ENCODE peak calls at places on chromosome 6, in four cellular contexts. One of them, this sample, is unnamed.
A peak's percentile ranks its signal among the peaks of the same experiment; 100 is the strongest.

GRCh38 chr6:157239148-157239547 is 84.2 kb downstream of the TMEM242 start:
- DNase-seq in HCT116: no peak
- DNase-seq in GM12878: no peak
- DNase-seq in K562: no peak
- DNase-seq in this sample: no peak

GRCh38 chr6:29702519-29703103 is 20.6 kb upstream of the HLA-F start:
- DNase-seq in HCT116: peak; percentile 36
- DNase-seq in GM12878: no peak
- DNase-seq in K562: peak; percentile 81
- DNase-seq in this sample: peak; percentile 99

GRCh38 chr6:30806581-30807183 is 62.3 kb upstream of the IER3 start:
- DNase-seq in HCT116: peak; percentile 78
- DNase-seq in GM12878: no peak
- DNase-seq in K562: no peak
- DNase-seq in this sample: no peak

GRCh38 chr6:1116149-1116548 is 195.7 kb upstream of the FOXQ1 start:
- DNase-seq in HCT116: no peak
- DNase-seq in GM12878: no peak
- DNase-seq in K562: no peak
- DNase-seq in this sample: no peak

GRCh38 chr6:25100288-25100687 is 164.5 kb upstream of the RIPOR2 start:
- DNase-seq in HCT116: no peak
- DNase-seq in GM12878: no peak
- DNase-seq in K562: no peak
- DNase-seq in this sample: no peak

GRCh38 chr6:149864578-149865535 is 698 bp upstream of the LRP11 start:
- DNase-seq in HCT116: no peak
- DNase-seq in GM12878: no peak
- DNase-seq in K562: peak; percentile 70
- DNase-seq in this sample: no peak

GRCh38 chr6:12545837-12546658 is 170.5 kb upstream of the PHACTR1 start:
- DNase-seq in HCT116: peak; percentile 6
- DNase-seq in GM12878: no peak
- DNase-seq in K562: no peak
- DNase-seq in this sample: no peak

GRCh38 chr6:47061631-47062300 is 19.6 kb upstream of the ADGRF1 start:
- DNase-seq in HCT116: no peak
- DNase-seq in GM12878: no peak
- DNase-seq in K562: no peak
- DNase-seq in this sample: no peak

GRCh38 chr6:153790881-153791473 is 248.1 kb upstream of the OPRM1 start:
- DNase-seq in HCT116: peak; percentile 15
- DNase-seq in GM12878: no peak
- DNase-seq in K562: no peak
- DNase-seq in this sample: no peak

GRCh38 chr6:116087437-116088027 is 13.1 kb upstream of the NT5DC1 start:
- DNase-seq in HCT116: no peak
- DNase-seq in GM12878: peak; percentile 92
- DNase-seq in K562: no peak
- DNase-seq in this sample: no peak
- TF ChIP-seq EGR1 in HCT116: no peak
- TF ChIP-seq EGR1 in GM12878: no peak
- TF ChIP-seq EGR1 in K562: no peak
- TF ChIP-seq EGR1 in this sample: no peak

DNA sequence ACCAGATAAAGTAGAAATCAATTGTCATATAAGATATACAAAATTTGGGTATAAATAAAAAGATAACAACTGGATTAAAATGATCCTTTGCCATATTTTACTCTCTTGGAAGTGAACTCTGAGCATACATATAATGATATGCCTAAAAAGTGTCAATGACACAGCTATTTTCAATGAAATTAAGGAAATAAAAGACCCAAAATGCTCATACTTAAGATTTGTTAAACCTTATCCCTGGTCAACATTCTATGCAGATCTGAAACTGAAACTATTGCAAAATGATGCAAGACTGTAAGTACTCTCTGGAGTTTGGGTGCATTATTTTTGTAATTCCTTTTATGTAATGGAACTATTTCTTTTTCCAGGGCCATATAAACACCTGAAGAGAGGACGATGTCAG is 119.0 kb upstream of the SGK1 start:
- DNase-seq in HCT116: no peak
- DNase-seq in GM12878: peak; percentile 8
- DNase-seq in K562: no peak
- DNase-seq in this sample: no peak
- H3K9ac ChIP-seq in HCT116: peak overlapping the region; percentile 29
- H3K9ac ChIP-seq in GM12878: no peak overlapping the region
- H3K9ac ChIP-seq in K562: no peak overlapping the region
- H3K9ac ChIP-seq in this sample: no peak overlapping the region

GRCh38 chr6:46053034-46053933 is 37.6 kb upstream of the CLIC5 start:
- DNase-seq in HCT116: no peak
- DNase-seq in GM12878: no peak
- DNase-seq in K562: no peak
- DNase-seq in this sample: no peak
- TF ChIP-seq EGR1 in HCT116: no peak
- TF ChIP-seq EGR1 in GM12878: no peak
- TF ChIP-seq EGR1 in K562: no peak
- TF ChIP-seq EGR1 in this sample: no peak

GRCh38 chr6:90413867-90414266 is 117.2 kb upstream of the BACH2 start:
- DNase-seq in HCT116: no peak
- DNase-seq in GM12878: no peak
- DNase-seq in K562: no peak
- DNase-seq in this sample: peak; percentile 58
- H3K9ac ChIP-seq in HCT116: no peak overlapping the region
- H3K9ac ChIP-seq in GM12878: no peak overlapping the region
- H3K9ac ChIP-seq in K562: no peak overlapping the region
- H3K9ac ChIP-seq in this sample: no peak overlapping the region

DNA sequence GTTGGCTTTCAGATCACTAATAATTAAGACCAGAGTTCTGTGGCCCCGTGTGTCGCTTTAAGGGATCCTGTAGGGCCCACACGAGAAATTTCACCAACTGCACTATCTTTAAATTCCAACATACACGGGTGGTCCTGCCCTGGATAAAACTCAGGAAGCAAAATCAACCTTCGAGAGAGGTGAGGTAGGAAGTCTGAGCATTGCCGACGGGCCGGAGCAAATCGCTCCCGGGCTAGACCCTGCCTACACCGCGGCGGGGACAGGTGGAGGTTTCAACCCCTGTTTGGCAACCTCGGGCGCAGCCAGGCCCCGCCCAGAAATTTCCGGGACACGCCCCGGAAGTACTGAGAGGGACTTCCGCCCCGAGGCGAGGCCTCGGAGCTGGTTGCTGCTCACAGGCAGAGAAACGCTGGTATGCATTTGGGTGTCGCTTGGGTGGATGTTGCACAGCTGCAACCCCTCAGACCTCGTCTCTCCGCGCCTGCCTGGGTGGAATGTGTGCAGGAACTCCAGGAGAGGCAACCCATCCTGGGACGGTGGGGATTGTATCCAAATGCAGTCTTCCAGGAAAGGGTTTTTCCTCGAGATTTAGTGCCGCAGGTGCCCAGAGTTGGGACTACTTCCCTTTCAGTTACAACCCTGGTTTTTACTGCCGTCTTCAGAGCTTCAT is 19.9 kb downstream of the ZKSCAN8 start:
- DNase-seq in HCT116: no peak
- DNase-seq in GM12878: peak; percentile 40
- DNase-seq in K562: peak; percentile 92
- DNase-seq in this sample: peak; percentile 97
- TF ChIP-seq EGR1 in HCT116: no peak
- TF ChIP-seq EGR1 in GM12878: peak; percentile 21
- TF ChIP-seq EGR1 in K562: no peak
- TF ChIP-seq EGR1 in this sample: no peak

GRCh38 chr6:45589367-45589766 is 211.6 kb upstream of the SUPT3H start:
- DNase-seq in HCT116: no peak
- DNase-seq in GM12878: no peak
- DNase-seq in K562: no peak
- DNase-seq in this sample: no peak

GRCh38 chr6:45590225-45590624 is 212.5 kb upstream of the SUPT3H start:
- DNase-seq in HCT116: no peak
- DNase-seq in GM12878: no peak
- DNase-seq in K562: no peak
- DNase-seq in this sample: no peak

GRCh38 chr6:45591306-45591705 is 213.6 kb upstream of the SUPT3H start:
- DNase-seq in HCT116: no peak
- DNase-seq in GM12878: no peak
- DNase-seq in K562: no peak
- DNase-seq in this sample: no peak

GRCh38 chr6:45591816-45592359 is 214.2 kb upstream of the SUPT3H start:
- DNase-seq in HCT116: no peak
- DNase-seq in GM12878: no peak
- DNase-seq in K562: no peak
- DNase-seq in this sample: no peak

GRCh38 chr6:45590751-45591184 is 213.0 kb upstream of the SUPT3H start:
- DNase-seq in HCT116: no peak
- DNase-seq in GM12878: no peak
- DNase-seq in K562: no peak
- DNase-seq in this sample: no peak
- H3K9ac ChIP-seq in HCT116: no peak overlapping the region
- H3K9ac ChIP-seq in GM12878: no peak overlapping the region
- H3K9ac ChIP-seq in K562: no peak overlapping the region
- H3K9ac ChIP-seq in this sample: no peak overlapping the region

GRCh38 chr6:18501313-18502013 is 114.3 kb downstream of the RNF144B start:
- DNase-seq in HCT116: no peak
- DNase-seq in GM12878: no peak
- DNase-seq in K562: no peak
- DNase-seq in this sample: no peak
- TF ChIP-seq EGR1 in HCT116: no peak
- TF ChIP-seq EGR1 in GM12878: no peak
- TF ChIP-seq EGR1 in K562: no peak
- TF ChIP-seq EGR1 in this sample: no peak

This sample was measured in H1.